ENCODE peak calls at places on chromosomes 7 and 10, in ten cellular contexts. A, C, Z, B, N, W, E, M, G and K are unnamed samples.
A peak's percentile ranks its signal among the peaks of the same experiment; 100 is the strongest.

GRCh38 chr10:71598673-71599072 is 120.9 kb downstream of the C10orf105 start:
- DNase-seq in N (peak; percentile 53), E (no peak), W (no peak), C (peak; percentile 82), G (peak; percentile 82), A (no peak), M (peak; percentile 37), B (no peak), Z (peak; percentile 60), K (peak; percentile 89)

GRCh38 chr7:104011829-104012228 is 22.4 kb upstream of the RELN start:
- DNase-seq in C (no peak), W (no peak), G (no peak), A (no peak), Z (no peak), N (no peak), M (no peak), B (no peak), E (no peak), K (no peak)

GRCh38 chr10:107051769-107052168 is 112.7 kb downstream of the SORCS1 start:
- DNase-seq in M (no peak), E (no peak), B (no peak), N (no peak), C (no peak), A (no peak), W (no peak), G (no peak), Z (no peak), K (no peak)

GRCh38 chr10:124711145-124711544 is 33.0 kb downstream of the FAM53B start:
- DNase-seq in G (no peak), A (no peak), W (no peak), M (no peak), E (no peak), N (no peak), C (no peak), B (no peak), Z (no peak), K (no peak)

GRCh38 chr7:157233677-157234076 is 95.0 kb downstream of the UBE3C start:
- DNase-seq in G (no peak), E (peak; percentile 12), W (no peak), Z (peak; percentile 11), C (peak; percentile 20), B (no peak), N (peak; percentile 36), A (peak; percentile 34), M (peak; percentile 47), K (peak; percentile 54)

GRCh38 chr10:77932016-77932715 is 5.6 kb upstream of the DLG5 start:
- DNase-seq in Z (no peak), C (no peak), A (no peak), M (no peak), N (no peak), G (no peak), E (no peak), W (no peak), B (no peak), K (no peak)

GRCh38 chr10:31620236-31621151 is 301.5 kb downstream of the ZEB1 start:
- DNase-seq in G (peak; percentile 34), N (peak; percentile 64), A (no peak), B (no peak), M (peak; percentile 34), W (no peak), C (no peak), E (peak; percentile 91), Z (peak; percentile 93), K (peak; percentile 68)

GRCh38 chr7:36784991-36785940 is 61.0 kb upstream of the AOAH start:
- DNase-seq in M (no peak), G (peak; percentile 78), A (no peak), B (no peak), E (no peak), C (no peak), W (no peak), N (no peak), Z (no peak), K (peak; percentile 6)

GRCh38 chr10:43402880-43403452 is 6.0 kb downstream of the HNRNPF start:
- DNase-seq in M (no peak), B (no peak), A (no peak), E (no peak), C (no peak), G (no peak), Z (no peak), W (no peak), N (no peak), K (no peak)

GRCh38 chr10:43403911-43404674 is 4.9 kb downstream of the HNRNPF start:
- DNase-seq in B (no peak), Z (no peak), G (no peak), E (no peak), N (no peak), A (peak; percentile 46), W (peak; percentile 56), M (no peak), C (no peak), K (no peak)

GRCh38 chr10:43401627-43402026 is 7.4 kb downstream of the HNRNPF start:
- DNase-seq in A (no peak), Z (no peak), M (no peak), W (no peak), C (no peak), G (no peak), N (no peak), E (no peak), B (no peak), K (no peak)

GRCh38 chr10:43399911-43400310 is 9.1 kb downstream of the HNRNPF start:
- DNase-seq in M (no peak), C (no peak), G (no peak), B (no peak), W (no peak), Z (no peak), A (no peak), E (no peak), N (no peak), K (no peak)

GRCh38 chr10:43402176-43402575 is 6.8 kb downstream of the HNRNPF start:
- DNase-seq in A (no peak), W (no peak), G (no peak), Z (no peak), N (no peak), C (no peak), B (no peak), E (no peak), M (no peak), K (no peak)
- H3K4me3 ChIP-seq in A (peak overlapping the region; percentile 0), W (no peak overlapping the region), G (no peak overlapping the region), Z (no peak overlapping the region), N (no peak overlapping the region), C (no peak overlapping the region), B (no peak overlapping the region), E (no peak overlapping the region), M (no peak overlapping the region), K (no peak overlapping the region)

GRCh38 chr7:129952164-129952652 is 552 bp downstream of the UBE2H start:
- DNase-seq in W (no peak), Z (peak; percentile 19), G (peak; percentile 67), B (no peak), A (peak; percentile 12), E (no peak), M (no peak), N (peak; percentile 20), C (no peak), K (peak; percentile 31)

GRCh38 chr7:129951076-129952011 is 1.4 kb downstream of the UBE2H start:
- DNase-seq in G (peak; percentile 54), E (peak; percentile 25), M (no peak), W (peak; percentile 41), A (peak; percentile 4), N (peak; percentile 26), B (no peak), Z (peak; percentile 41), C (no peak), K (peak; percentile 37)

GRCh38 chr7:129950191-129950940 is 2.4 kb downstream of the UBE2H start:
- DNase-seq in W (no peak), G (peak; percentile 12), C (no peak), N (peak; percentile 45), M (no peak), A (no peak), E (no peak), B (no peak), Z (peak; percentile 38), K (peak; percentile 65)

GRCh38 chr7:129955993-129956543 is 3.3 kb upstream of the UBE2H start:
- DNase-seq in Z (no peak), G (no peak), C (no peak), W (no peak), M (no peak), N (no peak), A (no peak), B (no peak), E (no peak), K (no peak)

DNA sequence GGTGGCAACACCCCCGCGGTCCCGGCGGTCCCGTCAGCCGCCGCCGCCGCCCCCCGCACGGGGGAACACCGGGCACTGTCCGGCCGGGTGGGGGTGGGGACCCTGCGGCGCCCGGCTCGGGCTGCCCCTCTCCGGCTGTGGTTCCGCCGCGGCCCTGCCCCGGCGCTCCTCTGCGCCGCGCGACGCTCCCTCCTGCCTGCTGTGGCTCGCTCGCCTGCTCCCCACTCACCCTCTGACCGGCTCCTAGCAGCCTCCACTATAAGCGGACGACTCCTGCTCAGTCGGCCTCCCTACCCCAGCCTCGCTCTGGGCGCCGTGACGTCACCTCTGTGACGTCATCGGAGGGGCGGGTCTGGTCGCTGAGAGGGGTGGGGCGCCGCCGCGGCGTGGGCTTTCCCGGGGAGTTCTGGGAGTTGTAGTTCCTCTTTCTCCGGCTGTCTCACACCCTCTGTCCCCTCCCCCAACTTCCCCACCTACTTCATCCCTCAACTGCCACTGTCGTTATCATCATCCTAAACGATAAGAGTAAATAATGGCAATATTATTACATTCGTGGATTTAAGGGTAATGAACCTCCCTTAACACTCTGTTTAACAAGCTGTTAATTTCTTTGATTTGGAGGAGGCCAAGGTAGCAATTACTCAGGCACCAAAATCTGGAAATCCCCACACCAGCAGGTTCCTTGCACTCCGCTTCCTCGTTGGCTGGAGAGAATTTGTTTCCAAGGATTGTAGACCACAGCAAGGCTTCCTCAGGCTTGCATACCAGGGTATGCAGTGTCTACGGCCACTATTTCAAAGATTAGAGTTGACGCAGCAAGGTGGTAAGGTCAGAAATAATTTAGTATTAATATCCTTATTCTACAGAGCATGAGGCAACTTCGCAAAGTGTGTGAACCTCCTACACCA is at the start of gene UBE2H:
- DNase-seq in W (peak; percentile 68), N (peak; percentile 95), C (peak; percentile 94), Z (peak; percentile 84), A (peak; percentile 93), B (peak; percentile 70), M (no peak), E (peak; percentile 72), G (peak; percentile 89), K (peak; percentile 95)
- TF ChIP-seq CTCF in W (no peak), N (no peak), C (no peak), Z (no peak), A (no peak), B (no peak), M (no peak), E (no peak), G (peak; percentile 25), K (no peak)

GRCh38 chr10:6162589-6163356 is 40.0 kb upstream of the PFKFB3 start:
- DNase-seq in W (no peak), Z (peak; percentile 23), A (no peak), M (no peak), B (no peak), C (no peak), G (peak; percentile 34), N (no peak), E (no peak), K (peak; percentile 57)
- H3K4me3 ChIP-seq in W (peak overlapping the region; percentile 84), Z (no peak overlapping the region), A (no peak overlapping the region), M (peak overlapping the region; percentile 64), B (no peak overlapping the region), C (peak overlapping the region; percentile 39), G (no peak overlapping the region), N (peak overlapping the region; percentile 35), E (peak overlapping the region; percentile 25), K (peak overlapping the region; percentile 62)

DNA sequence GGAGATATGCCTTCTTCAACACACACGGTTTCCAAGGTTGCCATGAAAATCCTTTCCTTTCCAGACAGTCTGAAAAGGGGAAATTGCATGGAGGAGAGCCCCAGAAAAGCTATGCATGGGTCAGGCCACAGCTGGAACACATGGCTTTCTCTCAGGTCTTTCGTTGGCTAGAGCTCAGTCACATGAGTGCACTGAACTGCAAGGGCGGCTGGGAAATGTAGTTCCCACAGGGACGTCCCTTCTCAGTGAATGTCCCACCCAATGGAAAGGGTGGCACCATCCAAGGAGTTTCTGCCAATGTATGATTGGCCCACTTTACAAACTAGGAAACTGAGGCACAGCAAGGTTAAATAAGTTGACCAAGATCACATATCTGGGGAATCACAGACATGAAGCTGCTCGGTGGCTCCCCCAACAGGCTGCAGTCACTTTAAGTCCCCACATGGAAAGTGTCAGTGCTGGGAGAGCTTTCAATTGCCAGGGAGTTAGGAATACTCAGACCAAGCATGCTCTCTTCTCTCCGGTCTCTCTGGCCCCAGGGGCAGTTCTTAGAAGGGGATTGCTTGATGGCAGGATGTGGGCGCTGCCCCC is 571.3 kb downstream of the GLRX3 start:
- DNase-seq in C (no peak), E (no peak), A (no peak), B (no peak), M (no peak), G (no peak), Z (no peak), N (no peak), W (no peak), K (no peak)
- TF ChIP-seq CTCF in C (no peak), E (no peak), A (no peak), B (no peak), M (no peak), G (no peak), Z (no peak), N (no peak), W (no peak), K (no peak)